ENCODE peak calls at places on chromosome 1, in five cellular contexts. One of them, this sample, is unnamed.

GRCh38 chr1:202017385-202018225 is 7.2 kb downstream of the ELF3 start:
- DNase-seq in caudate nucleus: no peak
- DNase-seq in pancreas: peak
- DNase-seq in amygdala: no peak
- DNase-seq in GM04503: no peak
- DNase-seq in this sample: no peak

GRCh38 chr1:111516008-111516535 is 12.6 kb upstream of the ADORA3 start:
- DNase-seq in amygdala: no peak
- DNase-seq in caudate nucleus: no peak
- DNase-seq in GM04503: no peak
- DNase-seq in pancreas: no peak
- DNase-seq in this sample: peak

GRCh38 chr1:183416850-183417690 is 1.1 kb downstream of the NMNAT2 start:
- DNase-seq in pancreas: peak
- DNase-seq in caudate nucleus: peak
- DNase-seq in amygdala: no peak
- DNase-seq in GM04503: no peak
- DNase-seq in this sample: peak

GRCh38 chr1:68358439-68358838 is 91.3 kb downstream of the RPE65 start:
- DNase-seq in amygdala: no peak
- DNase-seq in pancreas: no peak
- DNase-seq in caudate nucleus: no peak
- DNase-seq in GM04503: no peak
- DNase-seq in this sample: no peak

GRCh38 chr1:245583081-245583480 is 428.3 kb downstream of the KIF26B start:
- DNase-seq in GM04503: no peak
- DNase-seq in pancreas: no peak
- DNase-seq in amygdala: no peak
- DNase-seq in caudate nucleus: no peak
- DNase-seq in this sample: no peak

GRCh38 chr1:234972411-234973191 is 156.0 kb downstream of the TOMM20 start:
- DNase-seq in caudate nucleus: no peak
- DNase-seq in amygdala: no peak
- DNase-seq in pancreas: no peak
- DNase-seq in GM04503: no peak
- DNase-seq in this sample: no peak

GRCh38 chr1:68497358-68497698 is 446 bp upstream of the DEPDC1 start:
- DNase-seq in amygdala: no peak
- DNase-seq in GM04503: no peak
- DNase-seq in caudate nucleus: no peak
- DNase-seq in pancreas: no peak
- DNase-seq in this sample: no peak

GRCh38 chr1:84997667-84998600 is 1.0 kb upstream of the MCOLN2 start:
- DNase-seq in amygdala: no peak
- DNase-seq in pancreas: peak
- DNase-seq in GM04503: no peak
- DNase-seq in caudate nucleus: no peak
- DNase-seq in this sample: no peak

GRCh38 chr1:24150228-24151174 is 7.6 kb upstream of the IL22RA1 start:
- DNase-seq in pancreas: peak
- DNase-seq in GM04503: no peak
- DNase-seq in amygdala: peak
- DNase-seq in caudate nucleus: peak
- DNase-seq in this sample: peak

This sample was measured in GM12891.